ENCODE peak calls at places on chromosomes 5 and 9, in seven cellular contexts. E is CD8-positive, alpha-beta T cell; L is choroid plexus epithelial cell; K is IMR-90; T is AG04449; M is GM23248; U is lower leg skin. F is an unnamed sample.

GRCh38 chr5:71932649-71933338 is 174.5 kb upstream of the MAP1B start:
- DNase-seq in E (no peak), L (peak), K (peak), T (no peak), M (peak), U (no peak), F (peak)

GRCh38 chr5:133202066-133202665 is 150.4 kb downstream of the HSPA4 start:
- DNase-seq in E (no peak), L (no peak), K (no peak), T (no peak), M (no peak), U (no peak), F (no peak)

GRCh38 chr5:54703091-54703490 is 185.5 kb downstream of the SNX18 start:
- DNase-seq in E (no peak), L (peak), K (peak), T (peak), M (peak), U (peak), F (peak)

GRCh38 chr9:138049085-138049778 is 171.7 kb downstream of the CACNA1B start:
- DNase-seq in E (peak), L (no peak), K (no peak), T (no peak), M (no peak), U (peak), F (no peak)

GRCh38 chr5:147369742-147370374 is 135.0 kb downstream of the STK32A start:
- DNase-seq in E (no peak), L (peak), K (peak), T (no peak), M (peak), U (no peak), F (no peak)

GRCh38 chr5:123089971-123090640 is 1.1 kb downstream of the PRDM6 start:
- DNase-seq in E (no peak), L (peak), K (peak), T (no peak), M (peak), U (no peak), F (no peak)

GRCh38 chr9:77588319-77588937 is 59.7 kb downstream of the GNA14 start:
- DNase-seq in E (no peak), L (peak), K (peak), T (peak), M (peak), U (no peak), F (peak)

GRCh38 chr5:179267071-179267670 is 78.1 kb downstream of the ADAMTS2 start:
- DNase-seq in E (no peak), L (no peak), K (no peak), T (no peak), M (peak), U (peak), F (no peak)

GRCh38 chr9:131429121-131430012 is 35.5 kb downstream of the PRRC2B start:
- DNase-seq in E (no peak), L (peak), K (peak), T (no peak), M (no peak), U (no peak), F (no peak)

GRCh38 chr5:10488144-10488543 is 46.5 kb downstream of the ROPN1L start:
- DNase-seq in E (no peak), L (no peak), K (no peak), T (no peak), M (no peak), U (no peak), F (no peak)

GRCh38 chr9:137064027-137064879 is 6.1 kb downstream of the SAPCD2 start:
- DNase-seq in E (peak), L (peak), K (no peak), T (no peak), M (peak), U (peak), F (no peak)

GRCh38 chr5:43802119-43802518 is 199.1 kb downstream of the NNT start:
- DNase-seq in E (no peak), L (peak), K (peak), T (peak), M (peak), U (no peak), F (peak)

GRCh38 chr5:151054713-151055112 is 26.1 kb downstream of the TNIP1 start:
- DNase-seq in E (no peak), L (no peak), K (no peak), T (no peak), M (no peak), U (no peak), F (no peak)

GRCh38 chr5:66134407-66134843 is 9.7 kb upstream of the SREK1 start:
- DNase-seq in E (no peak), L (peak), K (peak), T (no peak), M (no peak), U (no peak), F (no peak)

GRCh38 chr5:170330568-170331054 is 33.0 kb upstream of the LCP2 start:
- DNase-seq in E (peak), L (no peak), K (no peak), T (no peak), M (no peak), U (peak), F (no peak)
- H3K4me3 ChIP-seq in E (peak), L (no peak), K (no peak), T (no peak), M (no peak), U (no peak), F (no peak)

GRCh38 chr5:156920861-156921431 is 42.1 kb downstream of the TIMD4 start:
- DNase-seq in E (no peak), L (no peak), K (no peak), T (no peak), M (no peak), U (no peak), F (no peak)
- H3K4me3 ChIP-seq in E (no peak), L (no peak), K (no peak), T (no peak), M (no peak), U (no peak), F (no peak)

DNA sequence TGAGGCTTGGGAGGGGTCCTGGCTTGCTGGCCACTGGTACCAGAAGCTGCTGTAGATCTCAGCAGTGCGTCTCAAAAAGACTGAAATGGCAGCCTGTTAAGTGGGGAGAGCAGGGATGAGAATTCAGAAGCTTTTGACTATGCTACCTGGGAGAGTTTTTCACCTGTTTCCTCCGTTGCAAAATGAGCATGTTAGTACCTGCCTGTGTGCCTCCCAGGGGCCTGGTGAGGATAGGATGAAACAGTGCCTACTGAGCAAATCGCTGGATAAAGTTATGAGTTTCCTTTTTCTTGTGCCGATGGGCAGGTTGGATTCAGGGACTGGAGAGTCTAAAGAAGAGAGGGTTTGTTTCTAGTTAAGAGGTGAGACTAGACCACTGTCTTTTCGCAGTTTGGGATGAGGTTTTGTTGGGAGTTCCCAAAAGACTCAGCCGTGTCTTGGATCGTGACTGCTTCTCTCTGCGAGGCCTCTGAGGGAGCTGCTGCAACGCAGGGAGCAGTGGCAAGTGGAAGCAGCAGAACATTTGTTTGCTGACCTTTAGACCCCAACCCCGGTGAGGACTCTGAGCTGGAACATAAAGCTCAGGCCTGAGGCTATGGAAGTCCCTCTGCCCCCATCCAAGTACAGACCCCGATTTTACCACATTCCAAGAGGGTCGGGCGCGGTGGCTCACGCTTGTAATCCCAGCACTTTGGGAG is 1.4 kb downstream of the RALGPS1 start:
- DNase-seq in E (no peak), L (no peak), K (no peak), T (no peak), M (no peak), U (no peak), F (no peak)
- H3K4me3 ChIP-seq in E (peak), L (no peak), K (no peak), T (no peak), M (no peak), U (no peak), F (no peak)

DNA sequence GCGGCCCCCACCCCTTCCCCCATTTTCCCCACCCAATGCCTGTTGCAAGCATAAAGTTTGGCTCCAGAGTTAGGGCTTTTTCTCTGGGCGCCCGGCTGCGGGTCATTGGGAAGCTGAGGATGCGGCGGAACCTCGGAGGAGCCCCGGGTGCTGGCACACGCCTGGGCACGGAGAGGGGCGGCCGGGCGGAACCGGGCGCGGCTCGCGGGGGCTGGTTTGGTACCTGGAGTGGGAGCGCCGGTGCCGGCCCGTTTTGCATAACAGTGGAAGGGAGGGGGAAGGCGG is 1.2 kb downstream of the PPARGC1B start:
- DNase-seq in E (no peak), L (no peak), K (no peak), T (no peak), M (no peak), U (no peak), F (no peak)
- H3K4me3 ChIP-seq in E (peak), L (peak), K (peak), T (peak), M (peak), U (peak), F (peak)

GRCh38 chr5:173228639-173229380 is 6.2 kb downstream of the NKX2-5 start:
- DNase-seq in E (no peak), L (no peak), K (no peak), T (no peak), M (peak), U (no peak), F (no peak)
- H3K4me3 ChIP-seq in E (no peak), L (no peak), K (no peak), T (no peak), M (peak), U (no peak), F (no peak)

DNA sequence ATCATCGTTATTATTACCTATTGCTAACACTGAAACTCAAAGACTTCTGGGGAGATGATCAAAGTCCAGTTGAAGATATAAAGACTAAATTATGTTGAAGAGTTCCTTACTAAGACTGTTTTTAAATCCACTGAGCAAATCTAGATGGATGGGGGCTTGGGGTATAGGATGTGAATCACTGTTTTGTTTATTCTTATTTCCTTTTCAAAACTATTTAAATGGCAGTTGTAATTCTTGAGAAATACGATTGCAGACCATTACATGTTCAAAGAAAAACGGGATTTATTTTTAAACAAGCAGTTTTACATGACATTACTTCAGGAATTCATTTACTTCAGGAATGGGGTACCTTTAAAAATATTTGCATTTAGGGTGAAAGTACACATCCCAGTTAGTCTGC is 4.3 kb downstream of the RASGRF2 start:
- DNase-seq in E (no peak), L (peak), K (peak), T (no peak), M (no peak), U (no peak), F (no peak)
- H3K4me3 ChIP-seq in E (no peak), L (no peak), K (peak), T (no peak), M (no peak), U (no peak), F (no peak)

DNA sequence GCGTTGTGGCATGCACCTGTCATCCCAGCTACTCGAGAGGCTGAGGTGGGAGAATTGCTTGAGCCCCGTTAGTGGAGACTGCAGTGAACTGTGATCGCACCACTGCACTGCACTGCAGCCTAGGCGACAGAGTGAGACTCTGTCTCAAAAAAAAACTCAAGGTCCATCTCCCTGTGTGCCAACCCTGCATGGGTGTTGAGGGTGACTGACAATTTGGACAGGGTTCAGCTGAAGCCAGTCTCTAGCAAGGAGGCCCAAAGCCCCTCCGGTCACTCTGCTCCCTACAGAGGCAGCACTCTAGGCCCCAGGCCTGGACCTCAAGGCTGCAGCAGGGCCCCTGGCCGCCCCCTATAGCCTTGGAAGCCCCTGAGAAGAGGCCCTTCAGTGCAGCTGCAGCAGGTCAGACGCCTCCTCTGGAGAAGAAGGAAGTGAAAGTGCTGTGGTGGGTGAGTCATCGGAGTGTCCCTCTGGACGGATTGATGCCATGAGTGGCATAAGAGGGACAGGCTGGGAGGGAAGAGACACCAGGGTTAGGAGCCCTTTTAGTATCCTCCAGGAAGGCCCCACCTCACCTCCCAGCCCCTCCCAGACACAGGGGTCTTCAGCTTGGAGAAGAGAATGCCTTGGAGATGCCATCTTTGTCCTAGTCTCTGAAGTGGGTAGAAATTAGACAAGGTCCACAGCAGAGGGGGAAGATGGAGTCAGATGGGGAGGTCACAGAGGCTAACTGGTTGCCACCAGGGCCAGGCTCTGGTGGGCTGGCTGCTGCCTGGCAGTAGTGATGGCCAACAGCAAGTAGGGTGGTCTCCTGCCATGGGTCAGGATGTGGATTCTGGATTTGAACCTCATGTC is 39.1 kb upstream of the NEK6 start:
- DNase-seq in E (peak), L (peak), K (peak), T (no peak), M (peak), U (peak), F (no peak)
- H3K4me3 ChIP-seq in E (no peak), L (no peak), K (no peak), T (no peak), M (no peak), U (no peak), F (no peak)

F was measured in astrocyte of the cerebellum.